ENCODE peak calls at places on chromosomes 5 and 9, in five cellular contexts. One of them, this sample, is unnamed.

GRCh38 chr9:133837644-133838597 is 99.8 kb upstream of the SARDH start:
- DNase-seq in stimulated activated CD8-positive, alpha-beta memory T cell treated with anti-CD3 and anti-CD28 coated beads, Interleukin-15, amount 100 ng/mL, for 1 hour: no peak
- DNase-seq in upper lobe of right lung: no peak
- DNase-seq in T-cell: no peak
- DNase-seq in tibial artery: no peak
- DNase-seq in this sample: no peak

GRCh38 chr5:53419247-53419646 is 61.2 kb upstream of the FST start:
- DNase-seq in tibial artery: no peak
- DNase-seq in T-cell: no peak
- DNase-seq in stimulated activated CD8-positive, alpha-beta memory T cell treated with anti-CD3 and anti-CD28 coated beads, Interleukin-15, amount 100 ng/mL, for 1 hour: no peak
- DNase-seq in upper lobe of right lung: no peak
- DNase-seq in this sample: no peak

GRCh38 chr9:121984726-121985402 is 108.2 kb downstream of the TTLL11 start:
- DNase-seq in T-cell: no peak
- DNase-seq in tibial artery: peak
- DNase-seq in stimulated activated CD8-positive, alpha-beta memory T cell treated with anti-CD3 and anti-CD28 coated beads, Interleukin-15, amount 100 ng/mL, for 1 hour: no peak
- DNase-seq in upper lobe of right lung: no peak
- DNase-seq in this sample: no peak

GRCh38 chr9:133641861-133642595 is 5.9 kb downstream of the DBH start:
- DNase-seq in stimulated activated CD8-positive, alpha-beta memory T cell treated with anti-CD3 and anti-CD28 coated beads, Interleukin-15, amount 100 ng/mL, for 1 hour: no peak
- DNase-seq in upper lobe of right lung: no peak
- DNase-seq in tibial artery: no peak
- DNase-seq in T-cell: no peak
- DNase-seq in this sample: no peak

GRCh38 chr9:131670247-131670681 is 69.6 kb downstream of the RAPGEF1 start:
- DNase-seq in T-cell: no peak
- DNase-seq in tibial artery: peak
- DNase-seq in upper lobe of right lung: peak
- DNase-seq in stimulated activated CD8-positive, alpha-beta memory T cell treated with anti-CD3 and anti-CD28 coated beads, Interleukin-15, amount 100 ng/mL, for 1 hour: no peak
- DNase-seq in this sample: peak

GRCh38 chr9:92685022-92685421 is 15.1 kb upstream of the IPPK start:
- DNase-seq in stimulated activated CD8-positive, alpha-beta memory T cell treated with anti-CD3 and anti-CD28 coated beads, Interleukin-15, amount 100 ng/mL, for 1 hour: no peak
- DNase-seq in tibial artery: no peak
- DNase-seq in T-cell: no peak
- DNase-seq in upper lobe of right lung: no peak
- DNase-seq in this sample: no peak

GRCh38 chr9:37511006-37511714 is 25.4 kb downstream of the POLR1E start:
- DNase-seq in stimulated activated CD8-positive, alpha-beta memory T cell treated with anti-CD3 and anti-CD28 coated beads, Interleukin-15, amount 100 ng/mL, for 1 hour: no peak
- DNase-seq in upper lobe of right lung: peak
- DNase-seq in tibial artery: no peak
- DNase-seq in T-cell: no peak
- DNase-seq in this sample: no peak

GRCh38 chr5:179699640-179700298 is 1.0 kb downstream of the CANX start:
- DNase-seq in T-cell: no peak
- DNase-seq in tibial artery: no peak
- DNase-seq in stimulated activated CD8-positive, alpha-beta memory T cell treated with anti-CD3 and anti-CD28 coated beads, Interleukin-15, amount 100 ng/mL, for 1 hour: no peak
- DNase-seq in upper lobe of right lung: peak
- DNase-seq in this sample: peak

GRCh38 chr5:155872801-155873200 is 454.2 kb upstream of the SGCD start:
- DNase-seq in upper lobe of right lung: no peak
- DNase-seq in T-cell: no peak
- DNase-seq in tibial artery: no peak
- DNase-seq in stimulated activated CD8-positive, alpha-beta memory T cell treated with anti-CD3 and anti-CD28 coated beads, Interleukin-15, amount 100 ng/mL, for 1 hour: no peak
- DNase-seq in this sample: no peak

GRCh38 chr9:103361906-103362305 is 366.8 kb downstream of the CYLC2 start:
- DNase-seq in T-cell: no peak
- DNase-seq in tibial artery: no peak
- DNase-seq in upper lobe of right lung: no peak
- DNase-seq in stimulated activated CD8-positive, alpha-beta memory T cell treated with anti-CD3 and anti-CD28 coated beads, Interleukin-15, amount 100 ng/mL, for 1 hour: no peak
- DNase-seq in this sample: no peak

GRCh38 chr9:13014484-13014883 is 239.7 kb downstream of the LURAP1L start:
- DNase-seq in T-cell: no peak
- DNase-seq in stimulated activated CD8-positive, alpha-beta memory T cell treated with anti-CD3 and anti-CD28 coated beads, Interleukin-15, amount 100 ng/mL, for 1 hour: no peak
- DNase-seq in upper lobe of right lung: no peak
- DNase-seq in tibial artery: no peak
- DNase-seq in this sample: no peak

GRCh38 chr5:177362102-177362868 is 4.6 kb downstream of the RGS14 start:
- DNase-seq in T-cell: no peak
- DNase-seq in stimulated activated CD8-positive, alpha-beta memory T cell treated with anti-CD3 and anti-CD28 coated beads, Interleukin-15, amount 100 ng/mL, for 1 hour: no peak
- DNase-seq in upper lobe of right lung: no peak
- DNase-seq in tibial artery: no peak
- DNase-seq in this sample: no peak

GRCh38 chr9:1759901-1760300 is 255.2 kb upstream of the SMARCA2 start:
- DNase-seq in upper lobe of right lung: no peak
- DNase-seq in T-cell: no peak
- DNase-seq in stimulated activated CD8-positive, alpha-beta memory T cell treated with anti-CD3 and anti-CD28 coated beads, Interleukin-15, amount 100 ng/mL, for 1 hour: no peak
- DNase-seq in tibial artery: no peak
- DNase-seq in this sample: no peak

GRCh38 chr9:104997536-104997935 is 69.6 kb upstream of the ABCA1 start:
- DNase-seq in T-cell: no peak
- DNase-seq in stimulated activated CD8-positive, alpha-beta memory T cell treated with anti-CD3 and anti-CD28 coated beads, Interleukin-15, amount 100 ng/mL, for 1 hour: no peak
- DNase-seq in upper lobe of right lung: no peak
- DNase-seq in tibial artery: no peak
- DNase-seq in this sample: no peak

GRCh38 chr9:88722753-88723152 is 187.8 kb downstream of the NXNL2 start:
- DNase-seq in T-cell: no peak
- DNase-seq in stimulated activated CD8-positive, alpha-beta memory T cell treated with anti-CD3 and anti-CD28 coated beads, Interleukin-15, amount 100 ng/mL, for 1 hour: no peak
- DNase-seq in upper lobe of right lung: no peak
- DNase-seq in tibial artery: no peak
- DNase-seq in this sample: no peak

GRCh38 chr5:140251527-140251973 is 51.4 kb downstream of the PFDN1 start:
- DNase-seq in upper lobe of right lung: no peak
- DNase-seq in tibial artery: no peak
- DNase-seq in T-cell: peak
- DNase-seq in stimulated activated CD8-positive, alpha-beta memory T cell treated with anti-CD3 and anti-CD28 coated beads, Interleukin-15, amount 100 ng/mL, for 1 hour: no peak
- DNase-seq in this sample: peak

GRCh38 chr5:143964919-143965318 is 153.0 kb downstream of the HMHB1 start:
- DNase-seq in upper lobe of right lung: no peak
- DNase-seq in stimulated activated CD8-positive, alpha-beta memory T cell treated with anti-CD3 and anti-CD28 coated beads, Interleukin-15, amount 100 ng/mL, for 1 hour: no peak
- DNase-seq in tibial artery: no peak
- DNase-seq in T-cell: no peak
- DNase-seq in this sample: no peak

GRCh38 chr5:177035982-177036381 is 13.5 kb downstream of the ZNF346 start:
- DNase-seq in stimulated activated CD8-positive, alpha-beta memory T cell treated with anti-CD3 and anti-CD28 coated beads, Interleukin-15, amount 100 ng/mL, for 1 hour: no peak
- DNase-seq in tibial artery: no peak
- DNase-seq in upper lobe of right lung: no peak
- DNase-seq in T-cell: no peak
- DNase-seq in this sample: no peak

GRCh38 chr5:61919920-61920319 is 386.1 kb upstream of the KIF2A start:
- DNase-seq in tibial artery: no peak
- DNase-seq in stimulated activated CD8-positive, alpha-beta memory T cell treated with anti-CD3 and anti-CD28 coated beads, Interleukin-15, amount 100 ng/mL, for 1 hour: no peak
- DNase-seq in T-cell: no peak
- DNase-seq in upper lobe of right lung: peak
- DNase-seq in this sample: no peak

GRCh38 chr9:137220317-137221094 is 1.5 kb downstream of the RNF208 start:
- DNase-seq in T-cell: no peak
- DNase-seq in stimulated activated CD8-positive, alpha-beta memory T cell treated with anti-CD3 and anti-CD28 coated beads, Interleukin-15, amount 100 ng/mL, for 1 hour: no peak
- DNase-seq in upper lobe of right lung: no peak
- DNase-seq in tibial artery: no peak
- DNase-seq in this sample: no peak

GRCh38 chr5:59673438-59674058 is 220.0 kb downstream of the PDE4D start:
- DNase-seq in upper lobe of right lung: no peak
- DNase-seq in tibial artery: no peak
- DNase-seq in T-cell: no peak
- DNase-seq in stimulated activated CD8-positive, alpha-beta memory T cell treated with anti-CD3 and anti-CD28 coated beads, Interleukin-15, amount 100 ng/mL, for 1 hour: no peak
- DNase-seq in this sample: peak

GRCh38 chr5:157816682-157817268 is 42.2 kb downstream of the CLINT1 start:
- DNase-seq in T-cell: no peak
- DNase-seq in tibial artery: no peak
- DNase-seq in upper lobe of right lung: no peak
- DNase-seq in stimulated activated CD8-positive, alpha-beta memory T cell treated with anti-CD3 and anti-CD28 coated beads, Interleukin-15, amount 100 ng/mL, for 1 hour: no peak
- DNase-seq in this sample: peak

GRCh38 chr5:163759000-163759730 is 253.7 kb downstream of the MAT2B start:
- DNase-seq in tibial artery: no peak
- DNase-seq in stimulated activated CD8-positive, alpha-beta memory T cell treated with anti-CD3 and anti-CD28 coated beads, Interleukin-15, amount 100 ng/mL, for 1 hour: no peak
- DNase-seq in upper lobe of right lung: no peak
- DNase-seq in T-cell: no peak
- DNase-seq in this sample: no peak

GRCh38 chr9:96417610-96418073 is 528 bp downstream of the ZNF367 start:
- DNase-seq in T-cell: peak
- DNase-seq in stimulated activated CD8-positive, alpha-beta memory T cell treated with anti-CD3 and anti-CD28 coated beads, Interleukin-15, amount 100 ng/mL, for 1 hour: no peak
- DNase-seq in upper lobe of right lung: peak
- DNase-seq in tibial artery: no peak
- DNase-seq in this sample: peak

GRCh38 chr5:61322738-61323429 is 9.2 kb upstream of the ZSWIM6 start:
- DNase-seq in upper lobe of right lung: no peak
- DNase-seq in stimulated activated CD8-positive, alpha-beta memory T cell treated with anti-CD3 and anti-CD28 coated beads, Interleukin-15, amount 100 ng/mL, for 1 hour: no peak
- DNase-seq in tibial artery: no peak
- DNase-seq in T-cell: no peak
- DNase-seq in this sample: no peak

GRCh38 chr5:133859073-133859472 is 109.4 kb downstream of the C5orf15 start:
- DNase-seq in upper lobe of right lung: peak
- DNase-seq in tibial artery: peak
- DNase-seq in stimulated activated CD8-positive, alpha-beta memory T cell treated with anti-CD3 and anti-CD28 coated beads, Interleukin-15, amount 100 ng/mL, for 1 hour: no peak
- DNase-seq in T-cell: no peak
- DNase-seq in this sample: no peak

GRCh38 chr9:38018964-38019602 is 49.9 kb downstream of the SHB start:
- DNase-seq in tibial artery: peak
- DNase-seq in upper lobe of right lung: peak
- DNase-seq in stimulated activated CD8-positive, alpha-beta memory T cell treated with anti-CD3 and anti-CD28 coated beads, Interleukin-15, amount 100 ng/mL, for 1 hour: no peak
- DNase-seq in T-cell: no peak
- DNase-seq in this sample: no peak

This sample was measured in memory B cell.